ENCODE peak calls at places on chromosomes 3 and 15, in five cellular contexts. V is body of pancreas, P is A549, G is colonic mucosa, F is HepG2. J is an unnamed sample. For H3K4me1, the result is how much of the 10 kb centered on the place peaks cover.

GRCh38 chr15:91857772-91858171 is 4.3 kb downstream of the SLCO3A1 start:
- DNase-seq in V (no peak), P (no peak), G (no peak), F (no peak), J (no peak)

GRCh38 chr3:46667061-46667621 is 26.3 kb downstream of the ALS2CL start:
- DNase-seq in V (peak), P (no peak), G (no peak), F (no peak), J (no peak)

GRCh38 chr15:89486726-89487050 is 9.7 kb downstream of the RHCG start:
- DNase-seq in V (no peak), P (no peak), G (peak), F (no peak), J (peak)

GRCh38 chr15:63094495-63094931 is 27.1 kb upstream of the LACTB start:
- DNase-seq in V (no peak), P (no peak), G (no peak), F (peak), J (no peak)

GRCh38 chr3:40847571-40847992 is 322.8 kb downstream of the ZNF621 start:
- DNase-seq in V (no peak), P (no peak), G (no peak), F (peak), J (no peak)

GRCh38 chr3:38109580-38110313 is 27.2 kb downstream of the ACAA1 start:
- DNase-seq in V (no peak), P (no peak), G (no peak), F (no peak), J (no peak)

GRCh38 chr3:181572432-181572831 is 139.3 kb upstream of the SOX2 start:
- DNase-seq in V (no peak), P (no peak), G (no peak), F (no peak), J (no peak)

GRCh38 chr15:89436560-89437311 is 59.6 kb downstream of the RHCG start:
- DNase-seq in V (no peak), P (peak), G (no peak), F (peak), J (no peak)

GRCh38 chr15:51751687-51752683 is 588 bp downstream of the TMOD2 start:
- DNase-seq in V (peak), P (peak), G (peak), F (no peak), J (peak)

GRCh38 chr3:24763421-24763820 is 268.8 kb upstream of the THRB start:
- DNase-seq in V (no peak), P (no peak), G (no peak), F (no peak), J (no peak)

GRCh38 chr15:38650936-38651327 is 86.3 kb upstream of the RASGRP1 start:
- DNase-seq in V (no peak), P (no peak), G (no peak), F (no peak), J (no peak)

GRCh38 chr3:25265284-25265683 is 162.8 kb upstream of the RARB start:
- DNase-seq in V (no peak), P (no peak), G (no peak), F (no peak), J (no peak)

GRCh38 chr3:186281172-186281571 is 80.9 kb downstream of the DGKG start:
- DNase-seq in V (no peak), P (no peak), G (no peak), F (no peak), J (no peak)

GRCh38 chr15:70596354-70597055 is 166.9 kb downstream of the UACA start:
- DNase-seq in V (no peak), P (peak), G (no peak), F (peak), J (no peak)

GRCh38 chr15:31263751-31264533 is 62.7 kb upstream of the KLF13 start:
- DNase-seq in V (peak), P (no peak), G (peak), F (no peak), J (peak)

GRCh38 chr3:41304603-41305002 is 105.3 kb downstream of the CTNNB1 start:
- DNase-seq in V (peak), P (no peak), G (no peak), F (no peak), J (no peak)

GRCh38 chr3:40598338-40598737 is 73.6 kb downstream of the ZNF621 start:
- DNase-seq in V (no peak), P (no peak), G (no peak), F (no peak), J (no peak)

GRCh38 chr3:131688370-131688769 is 185.6 kb upstream of the MRPL3 start:
- DNase-seq in V (no peak), P (no peak), G (no peak), F (no peak), J (no peak)

GRCh38 chr15:89776274-89777072 is at the start of gene MESP2:
- DNase-seq in V (peak), P (peak), G (peak), F (peak), J (peak)

GRCh38 chr15:99925661-99926461 is 192.6 kb upstream of the LYSMD4 start:
- DNase-seq in V (peak), P (peak), G (peak), F (no peak), J (peak)

GRCh38 chr15:95448531-95449210 is 881.8 kb upstream of the NR2F2 start:
- DNase-seq in V (no peak), P (no peak), G (no peak), F (no peak), J (no peak)

GRCh38 chr3:32255345-32255744 is 16.9 kb downstream of the CMTM8 start:
- DNase-seq in V (no peak), P (no peak), G (no peak), F (no peak), J (no peak)
- TF ChIP-seq CTCF in V (no peak), P (no peak), G (no peak), F (no peak), J (no peak)

DNA sequence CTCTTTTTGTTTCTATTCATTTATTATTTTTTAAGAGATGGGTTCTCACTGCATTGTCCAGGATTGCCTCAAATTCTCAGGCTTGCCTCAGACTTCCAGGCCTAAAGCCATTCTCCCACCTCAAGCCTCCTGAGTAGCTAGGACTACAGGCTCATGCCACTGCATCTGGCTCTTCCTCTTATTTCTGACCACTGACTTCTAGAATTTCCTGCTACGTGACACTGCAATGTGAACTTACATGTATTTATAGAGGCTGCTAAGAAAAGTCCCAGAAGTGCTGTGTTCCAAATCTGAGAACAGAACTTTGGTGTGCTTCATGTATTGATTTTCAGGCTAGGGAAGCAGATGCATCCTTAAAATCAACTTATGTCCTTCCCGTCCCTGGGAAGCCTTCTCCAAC is 407.4 kb downstream of the RSL24D1 start:
- DNase-seq in V (no peak), P (no peak), G (no peak), F (no peak), J (no peak)
- H3K4me1 ChIP-seq in V (under half), P (under half), G (under half), F (under half), J (under half)

GRCh38 chr3:195271859-195272243 is 892 bp upstream of the XXYLT1 start:
- DNase-seq in V (no peak), P (no peak), G (no peak), F (no peak), J (no peak)

GRCh38 chr3:195270350-195271115 is 426 bp downstream of the XXYLT1 start:
- DNase-seq in V (peak), P (peak), G (peak), F (peak), J (peak)

GRCh38 chr3:195269375-195270078 is 1.4 kb downstream of the XXYLT1 start:
- DNase-seq in V (no peak), P (no peak), G (no peak), F (no peak), J (no peak)

GRCh38 chr3:195270079-195270349 is 945 bp downstream of the XXYLT1 start:
- DNase-seq in V (no peak), P (no peak), G (no peak), F (no peak), J (no peak)

GRCh38 chr3:195271116-195271858 is at the start of gene XXYLT1:
- DNase-seq in V (peak), P (peak), G (peak), F (peak), J (peak)
- TF ChIP-seq CTCF in V (peak), P (peak), G (peak), F (peak), J (peak)

GRCh38 chr3:191336833-191337232 is 6.5 kb upstream of the UTS2B start:
- DNase-seq in V (no peak), P (no peak), G (no peak), F (no peak), J (no peak)
- H3K4me1 ChIP-seq in V (half or more), P (under half), G (under half), F (half or more), J (under half)

GRCh38 chr15:55993111-55993803 is at the start of gene NEDD4:
- DNase-seq in V (peak), P (peak), G (peak), F (peak), J (peak)

GRCh38 chr15:55990986-55991385 is 2.4 kb downstream of the NEDD4 start:
- DNase-seq in V (no peak), P (no peak), G (no peak), F (no peak), J (no peak)

GRCh38 chr15:55992769-55993110 is 672 bp downstream of the NEDD4 start:
- DNase-seq in V (no peak), P (no peak), G (no peak), F (peak), J (no peak)

GRCh38 chr15:55991841-55992768 is 1.3 kb downstream of the NEDD4 start:
- DNase-seq in V (no peak), P (no peak), G (no peak), F (no peak), J (no peak)

GRCh38 chr15:55993804-55994539 is 560 bp upstream of the NEDD4 start:
- DNase-seq in V (no peak), P (peak), G (no peak), F (peak), J (no peak)
- TF ChIP-seq CTCF in V (no peak), P (peak), G (no peak), F (peak), J (no peak)

DNA sequence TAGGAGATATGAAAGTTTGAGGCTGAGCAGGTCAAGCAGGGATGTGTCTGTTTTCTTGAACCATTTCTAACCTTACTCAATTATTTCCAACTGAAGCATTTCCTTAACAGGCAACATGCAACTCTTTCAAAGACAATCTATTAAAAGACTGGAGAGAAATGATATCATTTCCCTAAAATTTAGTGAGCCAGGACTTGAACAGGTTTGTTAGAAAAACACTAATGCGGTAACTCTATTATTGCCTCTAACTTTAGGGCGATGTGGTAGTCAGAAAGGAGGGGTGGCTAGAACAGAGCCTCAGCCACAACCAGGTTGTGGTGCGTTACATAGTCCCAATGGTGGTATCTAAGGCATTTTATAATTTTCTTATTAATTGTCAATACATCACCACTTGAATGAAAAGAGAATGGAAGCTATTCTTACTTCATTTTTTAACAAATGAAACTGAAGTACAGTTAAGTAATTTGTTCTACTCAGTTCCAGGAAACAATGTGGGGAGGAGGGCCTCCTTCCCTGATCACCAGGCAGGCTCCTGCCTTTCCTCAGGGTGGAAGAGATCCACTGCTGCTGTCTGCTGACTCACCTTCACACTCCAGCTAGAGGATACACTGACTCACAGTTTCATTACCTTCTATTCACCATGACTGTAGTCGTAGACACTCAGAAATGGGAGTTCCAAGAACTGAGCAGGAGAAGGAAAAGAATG is 22.8 kb downstream of the MYO1E start:
- DNase-seq in V (no peak), P (peak), G (no peak), F (peak), J (no peak)
- H3K4me1 ChIP-seq in V (under half), P (half or more), G (under half), F (under half), J (under half)

GRCh38 chr15:28998511-28998910 is 112.7 kb downstream of the APBA2 start:
- DNase-seq in V (no peak), P (no peak), G (no peak), F (no peak), J (no peak)
- TF ChIP-seq CTCF in V (no peak), P (no peak), G (no peak), F (no peak), J (no peak)

GRCh38 chr15:98120561-98120960 is 160.1 kb downstream of the ARRDC4 start:
- DNase-seq in V (no peak), P (no peak), G (no peak), F (no peak), J (no peak)

GRCh38 chr15:98121514-98121913 is 161.0 kb downstream of the ARRDC4 start:
- DNase-seq in V (no peak), P (no peak), G (no peak), F (no peak), J (no peak)

GRCh38 chr15:98123297-98123696 is 162.8 kb downstream of the ARRDC4 start:
- DNase-seq in V (no peak), P (no peak), G (no peak), F (no peak), J (no peak)

GRCh38 chr15:98123834-98124233 is 163.3 kb downstream of the ARRDC4 start:
- DNase-seq in V (no peak), P (no peak), G (no peak), F (no peak), J (no peak)

GRCh38 chr15:98121957-98122356 is 161.5 kb downstream of the ARRDC4 start:
- DNase-seq in V (no peak), P (no peak), G (no peak), F (no peak), J (no peak)
- H3K4me1 ChIP-seq in V (under half), P (under half), G (under half), F (under half), J (under half)

J was measured in mucosa of descending colon.